ENCODE peak calls at places on chromosomes 11 and 22, in eight cellular contexts. V, N, I, P, X, G, R and M are unnamed samples. For H3K4me1 and H3K36me3, the result is how much of the 10 kb centered on the place peaks cover.

GRCh38 chr22:22867996-22868715 is 19.5 kb upstream of the IGLL5 start:
- DNase-seq in V (no peak), N (no peak), I (no peak), P (no peak), X (no peak), G (peak), R (no peak), M (no peak)

GRCh38 chr11:128342511-128343133 is 244.7 kb downstream of the ETS1 start:
- DNase-seq in V (peak), N (no peak), I (no peak), P (peak), X (peak), G (no peak), R (peak), M (no peak)

GRCh38 chr22:24427500-24428164 is at the start of gene ADORA2A:
- DNase-seq in V (no peak), N (no peak), I (no peak), P (no peak), X (peak), G (peak), R (peak), M (peak)

GRCh38 chr11:61621917-61622585 is 41.2 kb upstream of the SYT7 start:
- DNase-seq in V (no peak), N (no peak), I (no peak), P (no peak), X (no peak), G (no peak), R (no peak), M (no peak)

GRCh38 chr11:69531717-69532088 is 50.2 kb downstream of the LINC01488 start:
- DNase-seq in V (no peak), N (no peak), I (peak), P (no peak), X (no peak), G (no peak), R (no peak), M (no peak)

GRCh38 chr22:21796863-21797262 is 61.3 kb upstream of the YPEL1 start:
- DNase-seq in V (no peak), N (no peak), I (no peak), P (peak), X (no peak), G (no peak), R (no peak), M (no peak)

GRCh38 chr11:1918436-1919315 is 827 bp upstream of the TNNT3 start:
- DNase-seq in V (no peak), N (no peak), I (no peak), P (no peak), X (no peak), G (no peak), R (no peak), M (no peak)

GRCh38 chr22:29300807-29301601 is 5.4 kb upstream of the GAS2L1 start:
- DNase-seq in V (no peak), N (no peak), I (no peak), P (no peak), X (no peak), G (peak), R (no peak), M (no peak)

GRCh38 chr11:110092577-110093406 is at the start of gene ZC3H12C:
- DNase-seq in V (peak), N (peak), I (peak), P (peak), X (no peak), G (no peak), R (no peak), M (peak)

GRCh38 chr22:16568425-16568758 is 24.2 kb downstream of the CCT8L2 start:
- DNase-seq in V (no peak), N (no peak), I (no peak), P (no peak), X (no peak), G (no peak), R (no peak), M (no peak)

GRCh38 chr11:93719310-93719709 is 22.0 kb downstream of the TAF1D start:
- DNase-seq in V (no peak), N (no peak), I (no peak), P (no peak), X (no peak), G (no peak), R (no peak), M (no peak)

GRCh38 chr11:134063991-134064747 is 4.7 kb upstream of the JAM3 start:
- DNase-seq in V (no peak), N (no peak), I (no peak), P (no peak), X (no peak), G (no peak), R (no peak), M (no peak)

GRCh38 chr11:105878510-105878909 is 143.5 kb downstream of the MSANTD4 start:
- DNase-seq in V (no peak), N (no peak), I (peak), P (no peak), X (no peak), G (no peak), R (no peak), M (no peak)

GRCh38 chr11:65850217-65851082 is 7.5 kb downstream of the CFL1 start:
- DNase-seq in V (no peak), N (no peak), I (peak), P (no peak), X (no peak), G (peak), R (no peak), M (no peak)

GRCh38 chr11:70389191-70389590 is 9.1 kb upstream of the CTTN start:
- DNase-seq in V (no peak), N (no peak), I (no peak), P (no peak), X (no peak), G (no peak), R (no peak), M (no peak)

GRCh38 chr11:1691027-1691877 is 5.7 kb upstream of the KRTAP5-6 start:
- DNase-seq in V (no peak), N (no peak), I (peak), P (no peak), X (no peak), G (no peak), R (no peak), M (no peak)

GRCh38 chr22:33455036-33455435 is 396.9 kb upstream of the SYN3 start:
- DNase-seq in V (no peak), N (no peak), I (no peak), P (no peak), X (no peak), G (no peak), R (no peak), M (no peak)

GRCh38 chr11:119907934-119908760 is 179.1 kb upstream of the NECTIN1 start:
- DNase-seq in V (no peak), N (no peak), I (no peak), P (no peak), X (no peak), G (no peak), R (no peak), M (no peak)

GRCh38 chr22:23773247-23774113 is 831 bp downstream of the MMP11 start:
- DNase-seq in V (no peak), N (no peak), I (no peak), P (peak), X (no peak), G (peak), R (no peak), M (no peak)

GRCh38 chr11:63622318-63622717 is 8.1 kb upstream of the PLAAT3 start:
- DNase-seq in V (no peak), N (no peak), I (peak), P (no peak), X (no peak), G (no peak), R (no peak), M (no peak)

GRCh38 chr22:23067023-23067650 is 3.2 kb upstream of the GNAZ start:
- DNase-seq in V (no peak), N (no peak), I (peak), P (peak), X (no peak), G (no peak), R (no peak), M (no peak)

GRCh38 chr11:44607324-44607962 is 42.0 kb downstream of the CD82 start:
- DNase-seq in V (peak), N (no peak), I (no peak), P (no peak), X (no peak), G (no peak), R (no peak), M (no peak)

GRCh38 chr11:33735426-33736147 is 636 bp downstream of the CD59 start:
- DNase-seq in V (no peak), N (peak), I (peak), P (peak), X (peak), G (peak), R (peak), M (no peak)

GRCh38 chr11:33790088-33790487 is 15.8 kb upstream of the FBXO3 start:
- DNase-seq in V (no peak), N (no peak), I (no peak), P (no peak), X (no peak), G (no peak), R (no peak), M (no peak)

GRCh38 chr22:32469799-32470212 is 4.8 kb upstream of the FBXO7 start:
- DNase-seq in V (peak), N (no peak), I (no peak), P (no peak), X (no peak), G (no peak), R (no peak), M (no peak)

GRCh38 chr22:48898524-48899377 is 928.9 kb downstream of the BRD1 start:
- DNase-seq in V (no peak), N (no peak), I (peak), P (no peak), X (no peak), G (no peak), R (no peak), M (no peak)

GRCh38 chr11:119093951-119094815 is 7.5 kb downstream of the DPAGT1 start:
- DNase-seq in V (peak), N (peak), I (peak), P (no peak), X (peak), G (peak), R (no peak), M (no peak)

GRCh38 chr11:126411971-126412381 is 56.5 kb downstream of the ST3GAL4 start:
- DNase-seq in V (no peak), N (no peak), I (no peak), P (peak), X (no peak), G (no peak), R (no peak), M (no peak)

GRCh38 chr11:126414615-126415014 is 59.1 kb downstream of the ST3GAL4 start:
- DNase-seq in V (no peak), N (no peak), I (no peak), P (no peak), X (no peak), G (no peak), R (no peak), M (no peak)

GRCh38 chr11:126415128-126415527 is 59.6 kb downstream of the ST3GAL4 start:
- DNase-seq in V (peak), N (peak), I (no peak), P (peak), X (no peak), G (no peak), R (no peak), M (no peak)

GRCh38 chr11:126413843-126414405 is 58.4 kb downstream of the ST3GAL4 start:
- DNase-seq in V (no peak), N (no peak), I (no peak), P (no peak), X (no peak), G (no peak), R (no peak), M (no peak)

GRCh38 chr11:126413426-126413825 is 57.9 kb downstream of the ST3GAL4 start:
- DNase-seq in V (no peak), N (no peak), I (no peak), P (no peak), X (no peak), G (no peak), R (no peak), M (no peak)
- H3K4me1 ChIP-seq in V (under half), N (under half), I (under half), P (half or more), X (under half), G (under half), R (under half), M (half or more)

GRCh38 chr11:593347-593746 is 17.1 kb downstream of the PHRF1 start:
- DNase-seq in V (no peak), N (no peak), I (no peak), P (no peak), X (no peak), G (no peak), R (no peak), M (no peak)
- H3K36me3 ChIP-seq in V (half or more), N (under half), I (under half), P (half or more), X (under half), G (under half), R (under half), M (half or more)

DNA sequence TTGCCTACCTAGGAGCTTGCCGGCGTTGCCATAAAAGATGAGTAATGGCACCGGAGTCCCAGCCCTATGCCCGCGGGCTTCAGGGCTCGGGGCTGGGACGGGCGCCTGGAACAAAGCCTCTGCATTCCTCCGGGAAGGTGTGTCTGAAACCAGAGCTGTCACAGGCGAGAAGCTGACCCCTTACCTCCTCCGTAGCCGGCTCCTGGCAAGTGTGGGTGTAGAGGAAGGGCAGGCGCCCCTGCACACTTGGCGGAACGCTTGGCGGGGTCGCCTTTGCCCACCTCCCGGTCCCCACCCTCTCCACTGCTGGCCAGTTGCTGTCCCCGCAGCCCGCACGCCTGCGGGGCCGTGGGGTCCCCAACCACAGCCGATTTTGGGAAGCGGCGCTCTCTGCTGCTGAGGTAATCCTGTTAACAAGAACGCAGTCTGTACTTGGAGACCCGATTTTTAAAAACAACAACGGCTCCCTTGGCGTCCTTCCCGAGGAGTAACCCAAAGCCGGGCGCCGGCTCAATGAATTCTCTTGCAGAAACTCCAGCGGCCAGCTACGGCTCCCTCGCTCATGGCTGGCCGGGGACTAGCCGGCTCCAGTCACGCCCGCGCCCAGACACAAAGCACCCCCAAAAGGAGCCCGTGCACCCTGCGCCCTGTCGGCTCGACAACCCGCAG is 89.3 kb downstream of the PLEKHA7 start:
- DNase-seq in V (no peak), N (peak), I (peak), P (peak), X (no peak), G (no peak), R (no peak), M (no peak)
- H3K4me3 ChIP-seq in V (no peak), N (peak), I (peak), P (peak), X (no peak), G (no peak), R (no peak), M (peak)

GRCh38 chr11:8234910-8235309 is 28.8 kb downstream of the LMO1 start:
- DNase-seq in V (no peak), N (no peak), I (no peak), P (no peak), X (no peak), G (no peak), R (no peak), M (no peak)
- H3K4me1 ChIP-seq in V (under half), N (under half), I (under half), P (under half), X (under half), G (under half), R (under half), M (under half)

GRCh38 chr11:85960678-85961077 is 105.5 kb downstream of the CCDC83 start:
- DNase-seq in V (no peak), N (no peak), I (no peak), P (no peak), X (no peak), G (no peak), R (no peak), M (no peak)
- H3K36me3 ChIP-seq in V (under half), N (under half), I (under half), P (under half), X (half or more), G (half or more), R (under half), M (under half)

GRCh38 chr11:67996051-67996450 is 7.8 kb downstream of the UNC93B1 start:
- DNase-seq in V (no peak), N (no peak), I (no peak), P (no peak), X (no peak), G (no peak), R (no peak), M (no peak)
- H3K4me3 ChIP-seq in V (no peak), N (no peak), I (no peak), P (no peak), X (no peak), G (no peak), R (no peak), M (no peak)

DNA sequence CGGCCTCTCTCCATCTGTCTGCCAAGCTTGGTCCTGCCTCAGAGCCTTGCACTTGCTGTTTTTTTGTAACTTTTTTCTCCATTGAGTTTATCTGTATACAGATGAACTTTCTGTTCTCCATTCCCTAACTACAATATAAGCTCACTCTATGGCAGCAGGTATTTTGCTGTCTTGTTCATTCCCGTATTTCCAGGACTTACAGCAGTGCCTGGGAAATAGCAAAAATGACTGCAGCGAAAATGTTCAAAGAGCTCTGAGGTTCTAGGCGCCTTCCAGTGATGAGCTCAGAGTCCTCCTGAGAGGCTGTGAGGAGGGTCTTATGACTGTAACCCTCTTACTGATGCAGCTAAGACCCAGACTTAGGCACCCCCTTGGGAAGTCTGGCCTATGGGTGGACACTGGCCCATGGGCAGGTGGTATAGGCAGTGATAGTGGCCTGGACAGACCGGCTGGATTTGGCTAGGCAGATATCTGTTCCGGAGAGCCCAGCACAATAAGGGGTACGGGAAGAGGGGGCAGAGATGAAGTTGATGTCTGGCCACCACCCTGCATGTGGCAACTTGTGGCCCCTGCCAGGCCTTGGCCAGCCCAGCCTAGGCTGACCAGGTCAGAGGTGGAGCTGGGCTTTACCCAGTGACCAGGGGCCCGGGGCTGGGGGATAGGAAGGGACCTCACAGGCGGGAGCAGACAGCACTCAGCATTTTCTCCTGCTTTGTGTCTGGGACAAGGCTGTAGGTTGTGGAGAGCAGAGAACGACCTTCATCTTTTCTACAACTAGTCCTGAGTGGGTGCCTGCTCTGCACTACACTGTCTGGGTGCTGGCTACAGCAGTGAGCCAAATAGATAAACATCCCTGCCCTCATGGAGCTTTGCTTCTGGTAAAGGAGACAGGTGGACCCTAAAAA is 4.6 kb downstream of the ATF4 start:
- DNase-seq in V (no peak), N (no peak), I (no peak), P (no peak), X (no peak), G (peak), R (no peak), M (no peak)
- H3K4me1 ChIP-seq in V (under half), N (under half), I (under half), P (half or more), X (half or more), G (half or more), R (half or more), M (half or more)